ENCODE peak calls at places on chromosome 18, in five cellular contexts. One of them, this sample, is unnamed.
A peak's percentile ranks its signal among the peaks of the same experiment; 100 is the strongest.

GRCh38 chr18:47798366-47798765 is 132.1 kb downstream of the SMAD2 start:
- DNase-seq in mammary epithelial cell: no peak
- DNase-seq in uterus: no peak
- DNase-seq in tibial nerve: no peak
- DNase-seq in spleen: no peak
- DNase-seq in this sample: no peak

GRCh38 chr18:56637897-56638231 is 528 bp downstream of the TXNL1 start:
- DNase-seq in mammary epithelial cell: peak; percentile 26
- DNase-seq in tibial nerve: no peak
- DNase-seq in spleen: no peak
- DNase-seq in uterus: no peak
- DNase-seq in this sample: no peak

GRCh38 chr18:77376043-77376732 is 126.5 kb downstream of the GALR1 start:
- DNase-seq in spleen: no peak
- DNase-seq in tibial nerve: no peak
- DNase-seq in mammary epithelial cell: no peak
- DNase-seq in uterus: no peak
- DNase-seq in this sample: no peak

GRCh38 chr18:50982086-50982801 is 14.4 kb downstream of the ELAC1 start:
- DNase-seq in uterus: no peak
- DNase-seq in spleen: no peak
- DNase-seq in mammary epithelial cell: no peak
- DNase-seq in tibial nerve: no peak
- DNase-seq in this sample: no peak

GRCh38 chr18:73791081-73791480 is 356.6 kb downstream of the FBXO15 start:
- DNase-seq in mammary epithelial cell: no peak
- DNase-seq in spleen: no peak
- DNase-seq in tibial nerve: no peak
- DNase-seq in uterus: no peak
- DNase-seq in this sample: peak; percentile 59

GRCh38 chr18:59908790-59909189 is 9.0 kb downstream of the PMAIP1 start:
- DNase-seq in uterus: no peak
- DNase-seq in spleen: no peak
- DNase-seq in tibial nerve: no peak
- DNase-seq in mammary epithelial cell: peak; percentile 52
- DNase-seq in this sample: no peak

GRCh38 chr18:33034941-33035340 is 262.1 kb upstream of the KLHL14 start:
- DNase-seq in spleen: no peak
- DNase-seq in mammary epithelial cell: no peak
- DNase-seq in uterus: no peak
- DNase-seq in tibial nerve: no peak
- DNase-seq in this sample: no peak

GRCh38 chr18:52459890-52460289 is 119.9 kb downstream of the DCC start:
- DNase-seq in spleen: no peak
- DNase-seq in tibial nerve: no peak
- DNase-seq in uterus: no peak
- DNase-seq in mammary epithelial cell: no peak
- DNase-seq in this sample: no peak

GRCh38 chr18:42306208-42306980 is 351.4 kb downstream of the PIK3C3 start:
- DNase-seq in uterus: no peak
- DNase-seq in tibial nerve: no peak
- DNase-seq in spleen: no peak
- DNase-seq in mammary epithelial cell: no peak
- DNase-seq in this sample: no peak

GRCh38 chr18:80022613-80023012 is 11.6 kb upstream of the RBFA start:
- DNase-seq in tibial nerve: no peak
- DNase-seq in mammary epithelial cell: peak; percentile 21
- DNase-seq in uterus: no peak
- DNase-seq in spleen: no peak
- DNase-seq in this sample: no peak

GRCh38 chr18:80169607-80170006 is 60.5 kb downstream of the ADNP2 start:
- DNase-seq in spleen: no peak
- DNase-seq in tibial nerve: no peak
- DNase-seq in mammary epithelial cell: peak; percentile 24
- DNase-seq in uterus: no peak
- DNase-seq in this sample: no peak

GRCh38 chr18:55220523-55220922 is 261.3 kb upstream of the CCDC68 start:
- DNase-seq in tibial nerve: no peak
- DNase-seq in uterus: no peak
- DNase-seq in mammary epithelial cell: no peak
- DNase-seq in spleen: no peak
- DNase-seq in this sample: no peak

GRCh38 chr18:55573386-55573785 is 14.6 kb downstream of the TCF4 start:
- DNase-seq in tibial nerve: no peak
- DNase-seq in spleen: no peak
- DNase-seq in mammary epithelial cell: no peak
- DNase-seq in uterus: no peak
- DNase-seq in this sample: no peak

GRCh38 chr18:70781860-70782453 is 493.1 kb downstream of the SOCS6 start:
- DNase-seq in spleen: no peak
- DNase-seq in tibial nerve: no peak
- DNase-seq in uterus: no peak
- DNase-seq in mammary epithelial cell: peak; percentile 23
- DNase-seq in this sample: peak; percentile 3

GRCh38 chr18:36692909-36693308 is 135.9 kb downstream of the TPGS2 start:
- DNase-seq in spleen: no peak
- DNase-seq in uterus: no peak
- DNase-seq in mammary epithelial cell: no peak
- DNase-seq in tibial nerve: no peak
- DNase-seq in this sample: peak; percentile 80

GRCh38 chr18:53380063-53380639 is 844.3 kb downstream of the MBD2 start:
- DNase-seq in uterus: no peak
- DNase-seq in mammary epithelial cell: peak; percentile 14
- DNase-seq in tibial nerve: no peak
- DNase-seq in spleen: no peak
- DNase-seq in this sample: no peak

GRCh38 chr18:35050638-35051287 is 9.6 kb downstream of the MAPRE2 start:
- DNase-seq in spleen: no peak
- DNase-seq in mammary epithelial cell: no peak
- DNase-seq in tibial nerve: no peak
- DNase-seq in uterus: no peak
- DNase-seq in this sample: no peak
- H3K4me3 ChIP-seq in spleen: no peak overlapping the region
- H3K4me3 ChIP-seq in mammary epithelial cell: no peak overlapping the region
- H3K4me3 ChIP-seq in tibial nerve: peak overlapping the region; percentile 17
- H3K4me3 ChIP-seq in uterus: no peak overlapping the region
- H3K4me3 ChIP-seq in this sample: no peak overlapping the region

GRCh38 chr18:4356929-4357328 is 98.2 kb downstream of the DLGAP1 start:
- DNase-seq in tibial nerve: no peak
- DNase-seq in spleen: no peak
- DNase-seq in uterus: no peak
- DNase-seq in mammary epithelial cell: no peak
- DNase-seq in this sample: no peak

GRCh38 chr18:4358618-4359017 is 96.5 kb downstream of the DLGAP1 start:
- DNase-seq in uterus: no peak
- DNase-seq in mammary epithelial cell: no peak
- DNase-seq in tibial nerve: no peak
- DNase-seq in spleen: no peak
- DNase-seq in this sample: no peak

GRCh38 chr18:4352746-4353522 is 102.2 kb downstream of the DLGAP1 start:
- DNase-seq in tibial nerve: no peak
- DNase-seq in spleen: no peak
- DNase-seq in uterus: no peak
- DNase-seq in mammary epithelial cell: no peak
- DNase-seq in this sample: no peak

GRCh38 chr18:4351005-4351404 is 104.1 kb downstream of the DLGAP1 start:
- DNase-seq in tibial nerve: no peak
- DNase-seq in uterus: no peak
- DNase-seq in mammary epithelial cell: no peak
- DNase-seq in spleen: no peak
- DNase-seq in this sample: no peak

GRCh38 chr18:4353853-4354418 is 101.2 kb downstream of the DLGAP1 start:
- DNase-seq in uterus: no peak
- DNase-seq in tibial nerve: no peak
- DNase-seq in spleen: no peak
- DNase-seq in mammary epithelial cell: no peak
- DNase-seq in this sample: no peak
- H3K9me3 ChIP-seq in uterus: no peaks in the 10 kb centered on the region
- H3K9me3 ChIP-seq in tibial nerve: no peaks in the 10 kb centered on the region
- H3K9me3 ChIP-seq in spleen: no peaks in the 10 kb centered on the region
- H3K9me3 ChIP-seq in mammary epithelial cell: peaks cover 15% of the 10 kb centered on the region
- H3K9me3 ChIP-seq in this sample: peaks cover 15% of the 10 kb centered on the region

DNA sequence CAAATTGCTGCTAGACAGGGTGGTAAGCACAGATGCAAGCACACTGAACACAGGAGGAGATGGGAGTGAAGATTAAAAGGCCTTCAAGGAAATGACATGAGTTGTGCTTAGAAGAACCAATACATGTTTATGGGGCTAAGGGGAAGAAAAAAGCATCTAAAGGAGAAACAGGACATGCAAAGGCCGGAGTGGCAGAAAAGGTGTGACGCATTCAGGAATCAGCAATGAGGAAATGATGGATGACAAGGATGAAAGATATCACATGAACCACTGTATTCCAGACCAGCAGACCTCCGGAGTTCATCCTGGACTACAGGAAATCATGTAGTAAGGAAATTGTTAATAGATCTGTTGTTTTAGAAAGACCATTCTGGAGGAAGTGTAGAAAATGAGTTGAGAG is 42.8 kb downstream of the PPP4R1 start:
- DNase-seq in mammary epithelial cell: no peak
- DNase-seq in tibial nerve: no peak
- DNase-seq in uterus: no peak
- DNase-seq in spleen: no peak
- DNase-seq in this sample: no peak
- TF ChIP-seq CTCF in mammary epithelial cell: no peak
- TF ChIP-seq CTCF in tibial nerve: no peak
- TF ChIP-seq CTCF in uterus: no peak
- TF ChIP-seq CTCF in spleen: no peak
- TF ChIP-seq CTCF in this sample: no peak

GRCh38 chr18:74806073-74806472 is 208.4 kb downstream of the ZNF407 start:
- DNase-seq in tibial nerve: no peak
- DNase-seq in mammary epithelial cell: peak; percentile 5
- DNase-seq in spleen: no peak
- DNase-seq in uterus: no peak
- DNase-seq in this sample: no peak
- H3K4me3 ChIP-seq in tibial nerve: no peak overlapping the region
- H3K4me3 ChIP-seq in mammary epithelial cell: no peak overlapping the region
- H3K4me3 ChIP-seq in spleen: no peak overlapping the region
- H3K4me3 ChIP-seq in uterus: no peak overlapping the region
- H3K4me3 ChIP-seq in this sample: peak overlapping the region; percentile 35

GRCh38 chr18:46152808-46153617 is 48.8 kb downstream of the HAUS1 start:
- DNase-seq in spleen: no peak
- DNase-seq in mammary epithelial cell: peak; percentile 82
- DNase-seq in tibial nerve: no peak
- DNase-seq in uterus: no peak
- DNase-seq in this sample: no peak
- H3K9me3 ChIP-seq in spleen: no peaks in the 10 kb centered on the region
- H3K9me3 ChIP-seq in mammary epithelial cell: no peaks in the 10 kb centered on the region
- H3K9me3 ChIP-seq in tibial nerve: no peaks in the 10 kb centered on the region
- H3K9me3 ChIP-seq in uterus: no peaks in the 10 kb centered on the region
- H3K9me3 ChIP-seq in this sample: no peaks in the 10 kb centered on the region

DNA sequence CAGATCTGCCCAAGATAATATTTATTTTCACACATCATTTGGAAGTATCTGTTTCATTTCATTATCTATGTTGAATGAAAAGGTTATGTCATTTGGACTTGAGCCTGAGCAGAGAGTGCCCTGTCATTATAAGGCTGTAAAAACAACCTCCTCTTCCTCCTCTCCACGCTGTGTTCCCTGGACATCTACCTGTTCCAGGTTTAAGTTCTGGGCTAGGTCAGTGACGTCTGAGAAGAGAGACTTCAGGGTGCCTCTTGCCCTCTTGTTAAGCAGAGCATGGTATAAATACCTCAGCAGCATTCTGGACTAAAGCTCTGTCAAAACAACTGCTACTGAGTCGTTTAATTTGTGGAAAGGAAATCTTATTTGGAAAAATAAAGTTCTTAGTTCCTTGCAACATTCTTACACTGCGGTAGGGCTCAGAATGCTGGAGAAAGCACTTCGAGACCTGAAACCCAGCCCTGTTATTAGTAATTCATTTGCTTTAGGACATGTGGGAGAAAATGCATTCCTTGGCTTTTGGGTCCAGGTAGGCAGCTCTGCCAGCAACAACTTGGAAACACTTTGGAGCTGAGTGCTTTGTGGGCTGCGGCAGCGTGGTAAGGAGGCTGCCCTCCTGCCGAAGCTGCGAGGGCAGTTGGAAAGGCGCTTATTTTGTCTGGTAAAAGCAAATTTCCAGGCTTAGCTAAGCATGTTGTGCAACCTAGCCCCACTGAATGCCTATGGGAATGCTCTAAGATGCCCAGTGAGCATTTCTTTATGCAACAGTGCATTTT is 91.8 kb upstream of the NEDD4L start:
- DNase-seq in spleen: no peak
- DNase-seq in uterus: no peak
- DNase-seq in tibial nerve: no peak
- DNase-seq in mammary epithelial cell: peak; percentile 53
- DNase-seq in this sample: no peak
- TF ChIP-seq CTCF in spleen: no peak
- TF ChIP-seq CTCF in uterus: no peak
- TF ChIP-seq CTCF in tibial nerve: no peak
- TF ChIP-seq CTCF in mammary epithelial cell: no peak
- TF ChIP-seq CTCF in this sample: no peak

GRCh38 chr18:75207298-75208054 is 1.5 kb downstream of the PTGR3 start:
- DNase-seq in mammary epithelial cell: peak; percentile 40
- DNase-seq in tibial nerve: no peak
- DNase-seq in uterus: no peak
- DNase-seq in spleen: no peak
- DNase-seq in this sample: no peak
- H3K4me3 ChIP-seq in mammary epithelial cell: peak overlapping the region; percentile 82
- H3K4me3 ChIP-seq in tibial nerve: peak overlapping the region; percentile 80
- H3K4me3 ChIP-seq in uterus: peak overlapping the region; percentile 99
- H3K4me3 ChIP-seq in spleen: peak overlapping the region; percentile 93
- H3K4me3 ChIP-seq in this sample: peak overlapping the region; percentile 87

GRCh38 chr18:34511879-34512278 is 198.2 kb upstream of the DTNA start:
- DNase-seq in tibial nerve: no peak
- DNase-seq in mammary epithelial cell: no peak
- DNase-seq in spleen: no peak
- DNase-seq in uterus: no peak
- DNase-seq in this sample: no peak

GRCh38 chr18:34514238-34514637 is 195.9 kb upstream of the DTNA start:
- DNase-seq in tibial nerve: no peak
- DNase-seq in mammary epithelial cell: peak; percentile 82
- DNase-seq in uterus: no peak
- DNase-seq in spleen: no peak
- DNase-seq in this sample: no peak

GRCh38 chr18:34511435-34511834 is 198.7 kb upstream of the DTNA start:
- DNase-seq in tibial nerve: no peak
- DNase-seq in spleen: no peak
- DNase-seq in mammary epithelial cell: no peak
- DNase-seq in uterus: no peak
- DNase-seq in this sample: no peak

GRCh38 chr18:34510926-34511325 is 199.2 kb upstream of the DTNA start:
- DNase-seq in tibial nerve: no peak
- DNase-seq in uterus: no peak
- DNase-seq in spleen: no peak
- DNase-seq in mammary epithelial cell: no peak
- DNase-seq in this sample: no peak

GRCh38 chr18:34514957-34515356 is 195.1 kb upstream of the DTNA start:
- DNase-seq in uterus: no peak
- DNase-seq in mammary epithelial cell: no peak
- DNase-seq in tibial nerve: no peak
- DNase-seq in spleen: no peak
- DNase-seq in this sample: no peak
- H3K9me3 ChIP-seq in uterus: no peaks in the 10 kb centered on the region
- H3K9me3 ChIP-seq in mammary epithelial cell: no peaks in the 10 kb centered on the region
- H3K9me3 ChIP-seq in tibial nerve: no peaks in the 10 kb centered on the region
- H3K9me3 ChIP-seq in spleen: peaks cover 4% of the 10 kb centered on the region
- H3K9me3 ChIP-seq in this sample: no peaks in the 10 kb centered on the region

GRCh38 chr18:45156941-45157340 is 458.3 kb upstream of the SLC14A2 start:
- DNase-seq in tibial nerve: no peak
- DNase-seq in mammary epithelial cell: no peak
- DNase-seq in uterus: no peak
- DNase-seq in spleen: no peak
- DNase-seq in this sample: no peak
- TF ChIP-seq CTCF in tibial nerve: no peak
- TF ChIP-seq CTCF in mammary epithelial cell: no peak
- TF ChIP-seq CTCF in uterus: no peak
- TF ChIP-seq CTCF in spleen: no peak
- TF ChIP-seq CTCF in this sample: no peak

This sample was measured in AG04450.